ENCODE peak calls at places on chromosomes 1 and 21, in ten cellular contexts. O, W, N, X, Z, P, E, M, K and B are unnamed samples.

GRCh38 chr21:44643911-44644310 is 2.3 kb upstream of the KRTAP10-11 start:
- DNase-seq in P (no peak), O (no peak), M (no peak), N (no peak), X (no peak), E (no peak), Z (no peak), K (no peak), W (no peak), B (no peak)

GRCh38 chr1:3819626-3820245 is 23.4 kb upstream of the LRRC47 start:
- DNase-seq in W (no peak), E (no peak), Z (no peak), X (no peak), P (no peak), N (no peak), M (no peak), O (no peak), K (no peak), B (no peak)

GRCh38 chr1:152514715-152515453 is 602 bp downstream of the CRCT1 start:
- DNase-seq in K (no peak), O (no peak), E (no peak), W (no peak), X (no peak), Z (no peak), M (no peak), P (no peak), N (no peak), B (no peak)

GRCh38 chr1:236952279-236953003 is 51.8 kb downstream of the MT1HL1 start:
- DNase-seq in N (no peak), Z (no peak), O (no peak), K (no peak), M (no peak), E (no peak), X (no peak), W (no peak), P (no peak), B (no peak)

GRCh38 chr1:27275686-27276085 is 41.3 kb downstream of the WDTC1 start:
- DNase-seq in O (no peak), K (no peak), E (no peak), X (no peak), Z (no peak), N (no peak), P (peak), W (no peak), M (no peak), B (no peak)

GRCh38 chr1:235011064-235011598 is 117.5 kb downstream of the TOMM20 start:
- DNase-seq in Z (peak), K (no peak), W (no peak), E (no peak), P (no peak), M (peak), O (no peak), X (peak), N (no peak), B (no peak)

GRCh38 chr1:10308001-10308400 is 90.9 kb upstream of the PGD start:
- DNase-seq in P (no peak), K (no peak), N (no peak), W (no peak), O (no peak), M (no peak), X (no peak), Z (no peak), E (peak), B (no peak)

GRCh38 chr1:46718340-46718726 is 581 bp downstream of the EFCAB14 start:
- DNase-seq in W (no peak), P (no peak), E (no peak), K (no peak), Z (no peak), X (no peak), M (no peak), O (no peak), N (no peak), B (no peak)

GRCh38 chr1:28642056-28642846 is 616 bp downstream of the TAF12 start:
- DNase-seq in P (peak), Z (peak), E (peak), W (no peak), K (no peak), N (no peak), O (no peak), X (no peak), M (no peak), B (peak)

GRCh38 chr1:37537378-37537777 is 16.7 kb downstream of the SNIP1 start:
- DNase-seq in O (no peak), Z (no peak), N (no peak), X (no peak), W (no peak), K (no peak), M (no peak), E (peak), P (peak), B (peak)

GRCh38 chr1:2137257-2138121 is 57.1 kb downstream of the FAAP20 start:
- DNase-seq in M (no peak), X (no peak), P (no peak), Z (no peak), E (no peak), K (peak), O (no peak), N (no peak), W (no peak), B (no peak)

GRCh38 chr1:236728752-236729151 is 42.5 kb downstream of the ACTN2 start:
- DNase-seq in M (no peak), N (no peak), Z (no peak), O (no peak), K (no peak), E (no peak), P (no peak), X (no peak), W (no peak), B (no peak)

GRCh38 chr1:229788004-229788403 is 162.0 kb downstream of the URB2 start:
- DNase-seq in P (no peak), K (no peak), N (no peak), M (no peak), O (no peak), Z (no peak), E (no peak), X (no peak), W (no peak), B (no peak)

GRCh38 chr1:172343246-172344099 is 77.0 kb upstream of the C1orf105 start:
- DNase-seq in E (peak), X (no peak), W (no peak), O (no peak), Z (no peak), P (peak), M (no peak), K (no peak), N (no peak), B (peak)

GRCh38 chr1:237562247-237562823 is 328.4 kb downstream of the ZP4 start:
- DNase-seq in P (peak), X (no peak), M (peak), N (no peak), E (peak), Z (no peak), O (no peak), W (peak), K (no peak), B (peak)

GRCh38 chr1:230832466-230832865 is 35.9 kb downstream of the C1orf198 start:
- DNase-seq in K (no peak), X (no peak), N (no peak), O (no peak), W (no peak), P (peak), E (peak), Z (no peak), M (no peak), B (no peak)

GRCh38 chr1:151509350-151510019 is 1.7 kb upstream of the CGN start:
- DNase-seq in W (no peak), Z (no peak), E (no peak), P (no peak), K (no peak), M (no peak), X (no peak), O (no peak), N (no peak), B (no peak)

GRCh38 chr1:13759072-13759471 is 59.1 kb downstream of the PRDM2 start:
- DNase-seq in E (no peak), Z (no peak), O (no peak), M (no peak), P (no peak), W (no peak), X (no peak), K (no peak), N (no peak), B (no peak)

GRCh38 chr1:25566730-25567341 is 23.4 kb downstream of the LDLRAP1 start:
- DNase-seq in N (no peak), P (peak), O (no peak), X (peak), M (no peak), E (peak), Z (no peak), W (peak), K (peak), B (no peak)

GRCh38 chr1:153842006-153842471 is 66.8 kb downstream of the SLC27A3 start:
- DNase-seq in Z (no peak), O (no peak), W (no peak), X (no peak), K (no peak), E (peak), N (no peak), M (peak), P (no peak), B (no peak)

GRCh38 chr1:39122056-39122455 is 82.4 kb upstream of the MACF1 start:
- DNase-seq in N (no peak), P (no peak), W (no peak), Z (no peak), X (no peak), O (no peak), M (no peak), E (no peak), K (no peak), B (no peak)

GRCh38 chr1:170630977-170631376 is 33.0 kb upstream of the PRRX1 start:
- DNase-seq in E (no peak), O (no peak), M (no peak), X (no peak), N (no peak), P (no peak), Z (no peak), K (no peak), W (no peak), B (no peak)

GRCh38 chr1:1437033-1437903 is 1.8 kb downstream of the VWA1 start:
- DNase-seq in N (no peak), M (peak), P (no peak), Z (no peak), W (no peak), K (no peak), O (no peak), X (no peak), E (no peak), B (no peak)

GRCh38 chr21:43645414-43645891 is 13.8 kb downstream of the HSF2BP start:
- DNase-seq in E (peak), O (no peak), X (no peak), Z (no peak), M (peak), W (peak), N (no peak), K (no peak), P (peak), B (peak)

GRCh38 chr1:65525297-65526048 is 105.0 kb downstream of the LEPR start:
- DNase-seq in E (no peak), N (peak), O (no peak), X (peak), W (no peak), M (peak), P (no peak), K (no peak), Z (no peak), B (no peak)

GRCh38 chr1:98458514-98459259 is 202.8 kb upstream of the SNX7 start:
- DNase-seq in K (no peak), Z (no peak), O (no peak), M (no peak), P (no peak), E (no peak), W (no peak), X (no peak), N (no peak), B (no peak)

GRCh38 chr1:178282949-178283367 is 189.1 kb downstream of the RASAL2 start:
- DNase-seq in M (no peak), E (peak), K (no peak), O (no peak), P (peak), N (no peak), Z (no peak), X (no peak), W (no peak), B (peak)

GRCh38 chr21:41249476-41249875 is 67.1 kb upstream of the FAM3B start:
- DNase-seq in X (no peak), P (no peak), N (no peak), M (no peak), O (no peak), W (no peak), Z (no peak), E (no peak), K (no peak), B (no peak)

GRCh38 chr1:163822933-163823511 is 501.3 kb downstream of the NUF2 start:
- DNase-seq in E (no peak), P (no peak), W (no peak), X (no peak), Z (no peak), M (no peak), K (peak), N (no peak), O (no peak), B (no peak)

GRCh38 chr1:145979746-145980435 is 15.4 kb downstream of the POLR3GL start:
- DNase-seq in K (no peak), X (no peak), Z (no peak), E (no peak), M (no peak), W (no peak), P (no peak), O (no peak), N (no peak), B (no peak)